ENCODE peak calls at places on chromosomes 5 and 9, in ten cellular contexts. U is RPMI7951; D is T-helper 9 cell; G is aorta; S is stimulated activated CD4-positive, alpha-beta T cell treated with anti-CD3 and anti-CD28 coated beads, Interleukin-4, amount 100 ng/mL, for 48 hours; P is stimulated activated naive CD4-positive, alpha-beta T cell; T is anterior cingulate cortex; J is hippocampal formation; W is coronary artery; X is RPMI8226. I is an unnamed sample.

GRCh38 chr5:124718376-124718775 is 28.1 kb downstream of the ZNF608 start:
- DNase-seq in U (peak), D (no peak), G (no peak), S (no peak), P (no peak), T (peak), J (peak), W (no peak), X (no peak), I (no peak)

GRCh38 chr5:60722416-60722815 is 22.4 kb upstream of the DEPDC1B start:
- DNase-seq in U (no peak), D (no peak), G (no peak), S (no peak), P (no peak), T (no peak), J (no peak), W (no peak), X (no peak), I (no peak)

GRCh38 chr9:13279284-13280162 is at the start of gene MPDZ:
- DNase-seq in U (peak), D (no peak), G (peak), S (no peak), P (no peak), T (peak), J (peak), W (peak), X (no peak), I (no peak)

GRCh38 chr5:56080375-56081052 is 85.8 kb upstream of the IL6ST start:
- DNase-seq in U (no peak), D (no peak), G (no peak), S (no peak), P (no peak), T (no peak), J (no peak), W (no peak), X (peak), I (no peak)

GRCh38 chr9:109799792-109800191 is 19.8 kb downstream of the PALM2AKAP2 start:
- DNase-seq in U (peak), D (no peak), G (no peak), S (no peak), P (no peak), T (no peak), J (no peak), W (no peak), X (no peak), I (no peak)

GRCh38 chr5:14669975-14670374 is 5.5 kb downstream of the OTULIN start:
- DNase-seq in U (no peak), D (no peak), G (no peak), S (no peak), P (no peak), T (no peak), J (no peak), W (no peak), X (no peak), I (no peak)

GRCh38 chr9:82982271-82982880 is 80.6 kb downstream of the RASEF start:
- DNase-seq in U (peak), D (no peak), G (no peak), S (no peak), P (no peak), T (no peak), J (no peak), W (no peak), X (no peak), I (no peak)

GRCh38 chr5:95887977-95888376 is 65.5 kb upstream of the GLRX start:
- DNase-seq in U (no peak), D (no peak), G (no peak), S (no peak), P (no peak), T (no peak), J (no peak), W (no peak), X (no peak), I (no peak)

GRCh38 chr9:93684806-93685553 is 108.6 kb downstream of the PHF2 start:
- DNase-seq in U (no peak), D (no peak), G (peak), S (no peak), P (no peak), T (no peak), J (no peak), W (no peak), X (no peak), I (no peak)

GRCh38 chr9:137319434-137319975 is 17.4 kb upstream of the NRARP start:
- DNase-seq in U (no peak), D (no peak), G (peak), S (no peak), P (no peak), T (no peak), J (no peak), W (peak), X (no peak), I (no peak)

GRCh38 chr9:23581936-23582335 is 244.1 kb downstream of the ELAVL2 start:
- DNase-seq in U (peak), D (no peak), G (no peak), S (no peak), P (no peak), T (no peak), J (no peak), W (no peak), X (no peak), I (no peak)

GRCh38 chr9:76459691-76460635 is 981 bp downstream of the GCNT1 start:
- DNase-seq in U (peak), D (no peak), G (peak), S (no peak), P (no peak), T (no peak), J (no peak), W (no peak), X (peak), I (no peak)

GRCh38 chr5:111028865-111029264 is 42.6 kb upstream of the TSLP start:
- DNase-seq in U (no peak), D (no peak), G (no peak), S (no peak), P (no peak), T (no peak), J (no peak), W (no peak), X (no peak), I (no peak)

GRCh38 chr5:175849153-175849552 is 22.2 kb upstream of the CPLX2 start:
- DNase-seq in U (no peak), D (no peak), G (no peak), S (no peak), P (no peak), T (no peak), J (no peak), W (no peak), X (no peak), I (no peak)

GRCh38 chr5:92748072-92748676 is 832.8 kb downstream of the NR2F1-AS1 start:
- DNase-seq in U (no peak), D (no peak), G (no peak), S (no peak), P (no peak), T (no peak), J (no peak), W (no peak), X (no peak), I (no peak)

GRCh38 chr5:73694089-73694488 is 68.1 kb downstream of the ARHGEF28 start:
- DNase-seq in U (no peak), D (no peak), G (no peak), S (no peak), P (no peak), T (no peak), J (no peak), W (no peak), X (no peak), I (no peak)

GRCh38 chr5:139569276-139569955 is 8.3 kb downstream of the UBE2D2 start:
- DNase-seq in U (no peak), D (no peak), G (no peak), S (no peak), P (no peak), T (no peak), J (no peak), W (no peak), X (no peak), I (no peak)